ENCODE peak calls at places on chromosomes 12 and 14, in four cellular contexts. D is heart left ventricle, W is endothelial cell of umbilical vein, H is transverse colon. M is an unnamed sample. For H3K27me3, the result is how much of the 10 kb centered on the place peaks cover.

GRCh38 chr12:843609-844008 is 91.2 kb downstream of the WNK1 start:
- DNase-seq in D (no peak), W (no peak), H (no peak), M (no peak)

GRCh38 chr14:101480747-101481530 is 80.4 kb upstream of the DIO3 start:
- DNase-seq in D (no peak), W (no peak), H (peak), M (peak)

GRCh38 chr14:76701981-76702380 is 59.3 kb upstream of the VASH1 start:
- DNase-seq in D (peak), W (no peak), H (no peak), M (peak)

GRCh38 chr12:49340095-49340870 is 3.3 kb upstream of the C1QL4 start:
- DNase-seq in D (no peak), W (no peak), H (no peak), M (peak)

GRCh38 chr14:59314019-59314608 is 125.6 kb downstream of the DAAM1 start:
- DNase-seq in D (no peak), W (no peak), H (no peak), M (peak)

GRCh38 chr12:14955876-14956811 is 5.3 kb downstream of the ARHGDIB start:
- DNase-seq in D (no peak), W (no peak), H (no peak), M (no peak)

GRCh38 chr12:64730585-64730964 is 28.6 kb downstream of the GNS start:
- DNase-seq in D (no peak), W (no peak), H (no peak), M (no peak)

GRCh38 chr14:99174081-99174851 is 97.7 kb downstream of the BCL11B start:
- DNase-seq in D (no peak), W (no peak), H (no peak), M (no peak)

GRCh38 chr12:40099423-40099853 is 6.4 kb downstream of the SLC2A13 start:
- DNase-seq in D (no peak), W (peak), H (peak), M (no peak)

GRCh38 chr12:25283006-25283405 is 32.3 kb upstream of the KRAS start:
- DNase-seq in D (no peak), W (peak), H (no peak), M (no peak)

GRCh38 chr12:127260959-127261358 is 1006.0 kb upstream of the TMEM132C start:
- DNase-seq in D (no peak), W (no peak), H (no peak), M (no peak)

DNA sequence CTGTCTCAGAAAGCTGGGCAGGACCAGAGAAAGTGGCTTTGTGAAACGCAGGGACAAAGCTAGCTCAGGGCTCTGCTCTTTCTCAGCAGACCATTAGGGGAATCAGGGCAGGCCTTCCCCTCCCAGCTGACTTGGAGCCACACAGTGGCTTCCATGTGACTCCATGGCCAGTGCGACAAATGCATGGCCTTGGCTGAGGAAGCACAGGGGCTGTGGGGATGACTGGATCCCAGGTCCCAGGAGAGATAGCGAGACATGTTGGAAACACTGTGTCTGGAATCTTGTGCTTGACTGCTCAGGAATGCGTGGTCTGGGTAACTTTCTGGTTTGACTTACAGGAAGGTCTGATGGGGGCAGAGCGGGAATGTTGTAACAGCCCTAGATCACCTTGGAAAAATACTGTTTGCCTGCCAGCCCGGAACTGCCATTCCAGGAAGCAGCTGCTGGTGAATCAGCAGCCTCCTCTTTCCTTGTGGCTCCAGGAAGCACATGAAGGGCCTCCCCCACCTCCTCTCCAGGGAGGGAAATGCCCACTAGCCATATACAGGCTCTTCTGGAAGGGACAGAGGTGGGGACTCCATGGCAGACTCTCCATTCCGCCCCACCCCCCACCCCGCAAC is 133.5 kb upstream of the HIF1A start:
- DNase-seq in D (peak), W (peak), H (peak), M (peak)
- TF ChIP-seq POLR2A in D (no peak), W (peak), H (no peak), M (no peak)

DNA sequence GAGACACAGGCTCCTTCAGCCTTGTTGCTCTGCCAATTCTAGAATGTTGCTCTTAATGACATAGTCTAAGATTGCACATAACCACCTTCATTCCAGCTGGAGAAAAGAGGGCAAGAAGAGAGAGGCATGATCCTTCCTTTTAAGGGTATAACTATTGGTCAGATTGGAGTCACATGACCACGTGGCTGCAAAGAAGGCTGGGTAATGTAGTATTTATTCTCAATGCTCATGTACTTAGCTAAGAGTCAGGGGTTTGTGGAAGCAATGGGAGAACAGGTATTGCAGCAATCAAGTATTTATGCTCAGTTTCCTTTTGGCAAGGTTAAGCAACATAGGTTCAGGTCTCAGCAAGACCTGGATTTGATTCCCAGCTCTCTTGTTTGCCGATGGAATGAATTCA is 298.8 kb upstream of the TBX3 start:
- DNase-seq in D (no peak), W (no peak), H (no peak), M (no peak)
- H3K27me3 ChIP-seq in D (under half), W (under half), H (under half), M (under half)

DNA sequence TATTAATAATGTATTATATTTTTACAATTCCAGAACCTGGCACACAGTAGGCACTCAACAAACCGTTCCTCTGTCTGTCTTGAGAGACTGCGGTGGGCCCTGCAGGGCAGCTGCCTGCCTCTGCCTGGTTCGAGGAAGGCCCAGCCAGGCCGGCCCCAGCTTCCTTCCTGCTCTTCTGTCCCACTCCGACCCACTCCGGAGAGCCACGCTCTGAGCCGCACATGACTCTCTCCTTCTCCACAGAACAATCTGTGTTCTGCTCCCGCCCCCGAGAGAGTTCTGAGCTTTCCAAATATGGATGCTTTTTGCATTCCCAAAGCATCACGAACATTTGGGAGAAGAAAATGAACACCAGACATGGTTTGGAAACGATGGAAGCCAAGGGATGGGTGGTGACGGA is 57.3 kb downstream of the TTC7B start:
- DNase-seq in D (peak), W (peak), H (peak), M (peak)
- TF ChIP-seq POLR2A in D (no peak), W (no peak), H (peak), M (no peak)

GRCh38 chr14:93978735-93979134 is 2.4 kb upstream of the ASB2 start:
- DNase-seq in D (no peak), W (no peak), H (no peak), M (no peak)
- H3K27me3 ChIP-seq in D (under half), W (under half), H (under half), M (under half)

DNA sequence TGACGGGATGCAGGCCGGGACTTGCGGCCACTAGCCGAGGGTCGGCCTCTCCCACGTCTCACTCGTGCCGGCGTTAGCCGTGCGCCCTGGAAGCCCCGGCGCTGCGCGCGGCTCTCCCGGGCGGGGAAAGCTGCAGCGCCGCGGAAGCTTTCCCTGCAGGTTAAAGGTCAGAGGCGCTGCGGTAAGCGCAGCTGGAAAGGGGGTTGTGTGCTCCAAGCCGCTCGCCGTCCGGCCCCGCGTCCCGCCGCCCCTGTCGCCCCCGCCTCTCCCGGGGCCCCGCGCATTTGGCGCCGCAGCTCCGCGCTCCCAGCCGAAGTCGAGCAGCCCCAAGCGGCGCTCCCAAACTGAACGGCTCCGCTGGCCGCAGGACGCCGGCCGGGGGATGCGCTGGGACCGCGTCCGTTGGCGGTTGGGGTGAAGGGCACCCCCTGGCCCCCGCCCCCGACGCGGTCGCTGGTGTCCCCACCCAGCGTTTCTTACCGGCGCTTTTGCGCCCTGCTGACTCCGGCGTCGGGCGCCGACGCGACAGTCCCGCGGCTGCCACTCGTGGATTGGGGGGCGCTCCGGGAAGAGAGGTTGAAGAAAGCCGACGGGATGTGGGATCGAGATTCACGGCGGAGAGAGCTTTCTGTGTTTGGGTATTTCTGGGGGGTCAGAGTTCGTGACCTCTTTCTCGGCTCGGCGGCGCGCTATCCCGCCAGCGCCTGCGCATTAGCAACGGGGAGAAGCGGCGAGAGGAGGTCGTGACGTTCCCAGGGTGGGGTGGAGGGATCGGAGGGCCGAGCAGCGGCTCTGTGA is at the start of gene NR2C1:
- DNase-seq in D (peak), W (peak), H (peak), M (peak)
- TF ChIP-seq POLR2A in D (peak), W (peak), H (peak), M (peak)

GRCh38 chr14:97410667-97411286 is 613.6 kb downstream of the VRK1 start:
- DNase-seq in D (no peak), W (no peak), H (no peak), M (no peak)
- H3K27me3 ChIP-seq in D (half or more), W (under half), H (half or more), M (under half)

GRCh38 chr12:92362109-92362508 is 216.5 kb upstream of the BTG1 start:
- DNase-seq in D (no peak), W (no peak), H (no peak), M (no peak)

GRCh38 chr12:92362785-92363184 is 217.1 kb upstream of the BTG1 start:
- DNase-seq in D (no peak), W (no peak), H (no peak), M (no peak)

GRCh38 chr12:92365333-92365732 is 219.7 kb upstream of the BTG1 start:
- DNase-seq in D (no peak), W (no peak), H (no peak), M (no peak)

GRCh38 chr12:92365836-92366235 is 220.2 kb upstream of the BTG1 start:
- DNase-seq in D (no peak), W (no peak), H (no peak), M (no peak)

DNA sequence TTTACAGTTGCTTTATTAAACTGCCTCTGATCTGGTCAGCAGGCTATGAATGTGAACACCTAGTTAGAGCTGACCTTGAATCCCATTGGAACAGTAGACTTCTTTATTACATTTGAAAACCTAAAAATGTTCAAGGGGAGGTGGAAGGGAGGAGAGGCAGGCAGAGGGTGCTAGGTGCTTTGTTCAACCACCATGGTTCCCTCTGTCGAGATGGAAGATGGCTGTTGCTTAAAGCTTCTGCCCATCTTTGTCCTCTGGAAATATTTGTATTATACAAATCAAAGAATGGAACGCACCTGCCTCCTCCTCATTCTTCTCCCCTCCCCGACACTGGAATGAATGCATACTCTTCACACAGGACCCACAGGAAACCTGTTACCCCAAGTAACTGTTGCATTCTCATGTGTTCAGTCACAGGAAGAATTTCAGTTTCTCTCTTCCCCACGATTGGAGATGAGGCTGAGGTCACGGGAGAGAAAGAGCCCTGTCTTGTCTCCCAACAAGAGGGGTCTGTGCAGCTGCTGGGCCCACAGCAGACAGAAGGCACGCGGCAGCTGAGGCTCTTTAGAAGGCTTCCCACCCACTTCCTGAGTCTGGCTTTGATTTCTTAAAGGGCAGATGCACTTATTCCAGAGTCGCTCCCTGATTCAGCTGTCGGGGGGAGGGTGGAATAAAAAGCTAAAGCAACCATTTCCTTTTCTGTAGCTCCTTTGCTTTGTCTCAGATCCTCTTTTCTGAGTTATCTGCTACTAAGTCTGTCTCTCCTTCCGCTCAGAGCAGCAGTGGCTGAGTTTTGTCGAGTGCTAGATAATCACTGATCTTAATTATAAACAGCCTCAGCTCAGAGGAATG is 217.9 kb upstream of the BTG1 start:
- DNase-seq in D (peak), W (peak), H (peak), M (peak)
- TF ChIP-seq POLR2A in D (no peak), W (no peak), H (no peak), M (no peak)

GRCh38 chr12:57616383-57617101 is 5.3 kb downstream of the ARHGEF25 start:
- DNase-seq in D (no peak), W (no peak), H (no peak), M (no peak)
- H3K27me3 ChIP-seq in D (under half), W (under half), H (half or more), M (under half)

DNA sequence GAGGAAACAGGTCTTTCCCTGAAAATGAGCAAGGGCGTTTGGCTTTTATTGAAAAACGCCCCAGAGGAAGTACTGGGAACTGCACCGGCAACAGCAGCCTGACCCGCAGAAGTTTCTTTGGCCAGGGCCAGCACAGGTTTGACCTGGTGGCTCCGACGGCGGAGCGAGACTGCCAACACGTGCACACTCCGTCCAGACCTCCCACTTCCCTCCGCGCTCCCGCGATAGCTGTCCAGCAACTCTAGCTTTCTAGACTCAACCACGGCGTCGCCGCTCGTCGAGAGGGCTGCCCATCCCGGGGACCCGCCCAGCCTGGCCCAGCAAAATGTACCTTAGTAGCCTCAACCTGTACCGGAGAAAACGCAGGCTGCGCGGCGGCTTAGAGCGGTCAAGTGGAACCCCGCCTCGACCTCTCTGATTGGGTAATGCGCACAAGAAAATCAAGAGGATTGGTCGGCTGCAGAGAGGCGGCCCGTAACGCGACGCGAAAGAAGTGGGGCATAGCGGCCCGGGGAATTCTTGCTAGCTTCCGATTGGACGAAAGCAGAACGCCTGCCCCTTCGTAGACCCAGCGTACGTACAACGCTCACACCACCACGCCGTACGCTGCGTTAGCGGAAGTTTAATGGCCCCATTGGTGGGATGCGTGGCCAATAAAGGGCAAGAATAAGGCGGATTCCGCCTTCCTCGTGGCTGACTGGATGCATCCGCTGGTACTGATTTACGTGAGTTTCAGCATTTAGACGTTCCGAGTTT is at the start of gene WDR89:
- DNase-seq in D (peak), W (peak), H (peak), M (peak)
- TF ChIP-seq POLR2A in D (peak), W (peak), H (peak), M (peak)

DNA sequence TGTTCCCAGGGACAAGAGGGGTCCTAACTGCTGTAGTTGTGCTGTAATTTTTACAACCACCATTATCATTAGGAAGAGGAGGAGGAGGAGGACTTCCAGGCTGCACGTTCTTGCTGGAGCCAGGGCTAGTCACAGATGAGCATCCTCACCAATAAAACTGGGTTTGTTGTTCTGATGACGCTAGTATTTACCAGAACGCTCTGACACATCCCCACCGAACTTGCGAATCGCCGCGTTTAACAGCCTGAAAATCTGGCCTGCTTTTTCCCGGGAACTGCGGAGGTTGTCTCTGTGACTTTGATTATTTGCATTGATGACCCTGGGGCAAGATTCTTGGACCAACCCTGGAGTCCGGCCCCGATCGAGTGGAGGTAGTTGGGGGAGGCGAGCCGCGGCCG is 10.2 kb downstream of the TBX5 start:
- DNase-seq in D (no peak), W (no peak), H (no peak), M (no peak)
- H3K27me3 ChIP-seq in D (under half), W (half or more), H (half or more), M (under half)

M was measured in right lobe of liver.